ENCODE peak calls at places on chromosomes 11 and 22, in eight cellular contexts. B is CD4-positive, alpha-beta T cell; E is H9; P is CD8-positive, alpha-beta T cell; C is OCI-LY7; Z is psoas muscle; F is cardiac muscle cell; Y is heart left ventricle. D is an unnamed sample.

GRCh38 chr11:8362899-8363298 is 99.2 kb upstream of the LMO1 start:
- DNase-seq in C (no peak), Z (no peak), E (no peak), F (no peak), Y (no peak), P (no peak), B (no peak), D (no peak)

GRCh38 chr22:27406389-27406861 is 395.1 kb downstream of the MN1 start:
- DNase-seq in E (no peak), F (no peak), P (no peak), Z (no peak), C (no peak), Y (no peak), B (no peak), D (no peak)

GRCh38 chr22:40525250-40525884 is 111.2 kb downstream of the MRTFA start:
- DNase-seq in Y (no peak), B (peak; percentile 72), P (peak; percentile 65), E (peak; percentile 43), C (peak; percentile 72), Z (peak; percentile 51), F (peak; percentile 39), D (peak; percentile 68)

GRCh38 chr22:44207173-44207980 is 26.7 kb downstream of the PARVG start:
- DNase-seq in Y (no peak), C (no peak), Z (no peak), E (no peak), P (no peak), B (no peak), F (no peak), D (no peak)

GRCh38 chr11:102139081-102139498 is 28.8 kb downstream of the YAP1 start:
- DNase-seq in F (peak; percentile 69), E (no peak), C (no peak), P (no peak), Z (no peak), B (no peak), Y (no peak), D (no peak)

GRCh38 chr22:44210721-44211120 is 30.0 kb downstream of the PARVG start:
- DNase-seq in C (no peak), E (no peak), Z (no peak), Y (no peak), F (no peak), P (no peak), B (no peak), D (no peak)

GRCh38 chr22:39556970-39557811 is 13.4 kb upstream of the CACNA1I start:
- DNase-seq in E (no peak), F (peak; percentile 56), C (no peak), Y (no peak), B (peak; percentile 33), Z (no peak), P (peak; percentile 20), D (peak; percentile 50)

GRCh38 chr22:17753401-17753989 is 20.8 kb downstream of the BID start:
- DNase-seq in Y (no peak), P (no peak), Z (no peak), E (no peak), F (no peak), B (no peak), C (no peak), D (no peak)

GRCh38 chr11:116793476-116794096 is 1.9 kb upstream of the APOA5 start:
- DNase-seq in B (no peak), E (no peak), C (peak; percentile 11), Z (no peak), Y (no peak), F (no peak), P (no peak), D (no peak)

GRCh38 chr22:17095538-17095937 is 10.7 kb downstream of the IL17RA start:
- DNase-seq in F (peak; percentile 22), B (no peak), Y (no peak), C (no peak), P (no peak), Z (no peak), E (no peak), D (no peak)

GRCh38 chr22:41352058-41352457 is 29.7 kb upstream of the TEF start:
- DNase-seq in Y (no peak), B (no peak), P (no peak), Z (no peak), E (no peak), F (no peak), C (no peak), D (no peak)

GRCh38 chr11:15737326-15737725 is 619.0 kb downstream of the SOX6 start:
- DNase-seq in E (no peak), F (no peak), B (no peak), P (no peak), Z (no peak), Y (no peak), C (no peak), D (no peak)

DNA sequence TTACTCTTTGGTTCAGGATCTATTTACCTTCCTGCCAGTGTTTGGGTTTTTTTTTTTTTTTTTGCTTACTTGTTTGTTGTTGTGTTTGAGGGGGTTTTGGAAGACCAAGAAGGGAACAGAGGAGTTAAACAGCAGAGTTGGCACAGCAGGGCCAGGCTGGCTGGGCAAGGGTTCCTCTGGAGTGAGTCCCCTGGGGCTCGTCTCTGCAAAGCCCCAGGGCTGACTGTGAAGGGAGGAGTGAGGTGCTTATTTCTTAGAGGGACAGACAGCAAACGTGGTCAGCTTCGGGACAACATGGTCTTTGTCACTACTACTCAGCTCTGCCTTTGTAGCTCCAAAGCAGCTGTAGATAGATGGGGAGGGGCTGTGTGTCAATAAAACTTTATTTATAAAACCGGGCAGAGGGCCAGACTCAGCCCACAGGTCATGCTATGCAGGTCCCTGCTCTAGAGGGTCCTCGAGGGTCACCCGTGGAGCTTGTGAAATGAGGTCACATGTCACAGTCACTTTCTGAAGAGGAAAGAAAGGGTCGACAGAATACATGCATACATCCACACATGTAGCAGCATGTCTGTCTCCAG is 1404.7 kb downstream of the BRD1 start:
- DNase-seq in C (no peak), E (no peak), P (no peak), B (no peak), Z (no peak), Y (no peak), F (no peak), D (no peak)
- H3K9me3 ChIP-seq in C (no peaks in the 10 kb centered on the region), E (no peaks in the 10 kb centered on the region), P (no peaks in the 10 kb centered on the region), B (no peaks in the 10 kb centered on the region), Z (no peaks in the 10 kb centered on the region), Y (no peaks in the 10 kb centered on the region), F (no peaks in the 10 kb centered on the region), D (no peaks in the 10 kb centered on the region)

DNA sequence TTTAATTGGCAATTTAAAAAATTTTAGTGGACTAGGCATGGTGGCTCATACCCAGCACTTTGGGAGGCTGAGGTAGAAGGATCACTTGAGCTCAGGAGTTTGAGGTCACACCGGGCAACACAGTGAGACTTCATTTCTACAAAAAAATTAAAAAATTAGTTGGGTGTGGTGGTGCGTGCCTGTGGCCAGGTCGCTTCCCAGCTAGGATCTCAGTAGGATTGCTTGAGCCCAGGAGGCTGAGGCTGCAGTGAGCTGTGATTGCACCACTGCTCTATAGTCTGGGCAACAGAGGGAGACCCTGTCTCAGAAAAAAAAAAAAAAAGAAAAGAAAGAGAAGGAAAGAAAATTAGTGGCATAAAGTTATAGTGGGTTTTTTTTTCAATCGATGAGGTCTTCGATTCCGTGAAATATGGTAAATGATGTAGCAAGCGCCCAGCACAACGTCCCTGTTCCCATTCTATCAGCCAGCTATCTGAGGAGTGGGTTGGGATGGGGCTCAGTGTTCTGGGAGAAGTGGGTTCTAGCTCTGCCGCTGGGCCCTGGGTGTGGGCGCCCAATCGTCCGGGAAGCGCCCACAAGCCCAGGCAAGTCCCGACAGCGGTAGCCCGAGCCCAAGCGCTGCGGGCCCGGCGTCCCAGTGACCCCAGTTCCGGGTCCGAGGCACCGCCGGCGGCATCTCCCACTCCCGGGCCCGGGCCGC is 1.4 kb downstream of the FOSL1 start:
- DNase-seq in C (no peak), B (no peak), F (no peak), E (no peak), Z (no peak), P (no peak), Y (no peak), D (no peak)
- H3K27ac ChIP-seq in C (no peak overlapping the region), B (no peak overlapping the region), F (no peak overlapping the region), E (no peak overlapping the region), Z (peak overlapping the region; percentile 50), P (no peak overlapping the region), Y (peak overlapping the region; percentile 67), D (no peak overlapping the region)

DNA sequence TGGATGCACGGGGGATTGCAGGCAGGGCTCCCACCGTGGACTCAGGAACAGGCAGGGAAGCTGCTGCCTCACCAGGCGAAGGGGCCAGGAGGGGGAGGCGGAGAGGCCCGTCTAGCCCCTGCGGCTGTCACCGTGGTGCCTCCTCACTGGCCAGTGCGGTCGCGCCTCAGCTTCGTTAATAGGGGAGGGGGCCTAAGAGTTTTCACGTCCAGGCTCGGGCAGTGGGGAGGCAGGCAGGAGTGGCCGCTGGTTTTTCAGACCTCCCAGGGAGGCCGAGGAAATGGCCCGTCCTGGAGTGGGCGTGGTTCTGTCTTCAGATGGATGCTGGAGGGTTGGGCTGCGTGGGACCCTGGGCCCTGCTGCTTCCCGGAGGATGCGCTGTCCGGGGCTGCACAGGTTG is 91.1 kb upstream of the B3GAT1 start:
- DNase-seq in B (no peak), Y (no peak), E (peak; percentile 46), C (no peak), Z (no peak), P (no peak), F (no peak), D (no peak)
- H3K9me3 ChIP-seq in B (no peaks in the 10 kb centered on the region), Y (no peaks in the 10 kb centered on the region), E (no peaks in the 10 kb centered on the region), C (no peaks in the 10 kb centered on the region), Z (no peaks in the 10 kb centered on the region), P (no peaks in the 10 kb centered on the region), F (no peaks in the 10 kb centered on the region), D (no peaks in the 10 kb centered on the region)

GRCh38 chr11:3642071-3642951 is 519 bp upstream of the ART5 start:
- DNase-seq in Y (peak; percentile 87), C (no peak), E (peak; percentile 98), F (peak; percentile 97), B (peak; percentile 65), Z (peak; percentile 86), P (peak; percentile 37), D (peak; percentile 70)
- H3K27ac ChIP-seq in Y (peak overlapping the region; percentile 78), C (no peak overlapping the region), E (peak overlapping the region; percentile 1), F (peak overlapping the region; percentile 92), B (no peak overlapping the region), Z (peak overlapping the region; percentile 99), P (no peak overlapping the region), D (no peak overlapping the region)

DNA sequence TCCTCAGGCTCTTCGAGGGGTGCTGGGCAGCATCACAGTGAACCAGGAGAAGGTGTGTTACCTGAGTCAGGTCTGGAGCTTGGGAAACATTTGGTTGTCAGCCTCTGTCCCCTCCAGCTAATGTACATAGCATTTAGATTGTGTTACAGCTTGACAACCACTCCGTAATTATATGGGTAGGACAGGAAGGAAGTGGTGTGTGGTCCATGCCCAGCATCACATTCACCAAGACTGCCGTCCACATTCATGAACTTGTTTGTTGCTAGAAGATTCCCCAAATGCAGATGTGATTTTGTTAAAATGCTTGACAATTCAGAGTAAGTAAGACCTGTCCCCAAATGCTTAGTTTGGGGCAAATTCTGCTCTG is 1482.7 kb downstream of the TBC1D22A start:
- DNase-seq in P (no peak), Y (no peak), B (no peak), E (no peak), Z (no peak), C (no peak), F (no peak), D (no peak)
- H3K9me3 ChIP-seq in P (no peaks in the 10 kb centered on the region), Y (no peaks in the 10 kb centered on the region), B (no peaks in the 10 kb centered on the region), E (no peaks in the 10 kb centered on the region), Z (no peaks in the 10 kb centered on the region), C (no peaks in the 10 kb centered on the region), F (no peaks in the 10 kb centered on the region), D (no peaks in the 10 kb centered on the region)

GRCh38 chr11:48047616-48048015 is 67.3 kb downstream of the PTPRJ start:
- DNase-seq in Z (no peak), F (no peak), B (no peak), C (no peak), P (no peak), E (no peak), Y (no peak), D (no peak)
- H3K27ac ChIP-seq in Z (no peak overlapping the region), F (peak overlapping the region; percentile 51), B (no peak overlapping the region), C (peak overlapping the region; percentile 39), P (no peak overlapping the region), E (no peak overlapping the region), Y (no peak overlapping the region), D (no peak overlapping the region)

GRCh38 chr11:56410801-56411200 is 1.7 kb upstream of the OR5AL1 start:
- DNase-seq in Z (no peak), B (no peak), F (no peak), E (no peak), Y (no peak), P (no peak), C (no peak), D (no peak)
- H3K9me3 ChIP-seq in Z (no peaks in the 10 kb centered on the region), B (no peaks in the 10 kb centered on the region), F (no peaks in the 10 kb centered on the region), E (peaks cover 13% of the 10 kb centered on the region), Y (no peaks in the 10 kb centered on the region), P (no peaks in the 10 kb centered on the region), C (no peaks in the 10 kb centered on the region), D (no peaks in the 10 kb centered on the region)

D was measured in CD4-positive, alpha-beta memory T cell.